ENCODE peak calls at places on chromosome 1, in seven cellular contexts. X is fibroblast of the conjunctiva; R is T-helper 9 cell; J is GM12865; Z is stimulated activated CD8-positive, alpha-beta memory T cell treated with anti-CD3 and anti-CD28 coated beads, Interleukin-7, amount 100 ng/mL, for 1 hour; U is left ventricle myocardium inferior; H is cardiac muscle cell. W is an unnamed sample.

GRCh38 chr1:34843392-34844251 is 15.9 kb downstream of the SMIM12 start:
- DNase-seq in X (no peak), R (no peak), J (no peak), Z (no peak), U (no peak), H (no peak), W (no peak)

GRCh38 chr1:234642428-234642827 is 32.5 kb upstream of the IRF2BP2 start:
- DNase-seq in X (no peak), R (no peak), J (no peak), Z (no peak), U (no peak), H (no peak), W (no peak)

GRCh38 chr1:206713910-206714312 is 29.2 kb downstream of the MAPKAPK2 start:
- DNase-seq in X (no peak), R (no peak), J (no peak), Z (no peak), U (no peak), H (no peak), W (no peak)

GRCh38 chr1:55214214-55214902 is 806 bp downstream of the USP24 start:
- DNase-seq in X (no peak), R (peak), J (peak), Z (no peak), U (peak), H (peak), W (peak)

GRCh38 chr1:2240251-2241156 is 12.4 kb downstream of the SKI start:
- DNase-seq in X (no peak), R (peak), J (no peak), Z (no peak), U (peak), H (peak), W (peak)

GRCh38 chr1:170864238-170864637 is 71.1 kb upstream of the MROH9 start:
- DNase-seq in X (peak), R (no peak), J (no peak), Z (no peak), U (peak), H (no peak), W (no peak)

GRCh38 chr1:201530741-201531521 is 8.0 kb upstream of the NAV1 start:
- DNase-seq in X (peak), R (no peak), J (peak), Z (no peak), U (peak), H (peak), W (peak)

GRCh38 chr1:223233410-223234163 is 90.5 kb upstream of the TLR5 start:
- DNase-seq in X (peak), R (no peak), J (peak), Z (no peak), U (no peak), H (peak), W (no peak)

GRCh38 chr1:46806196-46807020 is 7.6 kb downstream of the CYP4B1 start:
- DNase-seq in X (no peak), R (no peak), J (no peak), Z (no peak), U (peak), H (no peak), W (no peak)

GRCh38 chr1:181655756-181656155 is 172.4 kb downstream of the CACNA1E start:
- DNase-seq in X (no peak), R (no peak), J (no peak), Z (no peak), U (no peak), H (no peak), W (no peak)

GRCh38 chr1:218371927-218372672 is 27.0 kb downstream of the TGFB2 start:
- DNase-seq in X (peak), R (no peak), J (no peak), Z (no peak), U (no peak), H (no peak), W (no peak)

GRCh38 chr1:62687421-62687902 is 724 bp downstream of the DOCK7 start:
- DNase-seq in X (peak), R (peak), J (peak), Z (no peak), U (peak), H (peak), W (peak)